ENCODE peak calls at places on chromosomes 1 and 21, in seven cellular contexts. One of them, this sample, is unnamed.

GRCh38 chr1:81391100-81391828 is 409.5 kb upstream of the ADGRL2 start:
- ATAC-seq in GM23338: no peak
- ATAC-seq in Panc1: no peak
- ATAC-seq in upper lobe of left lung: peak
- ATAC-seq in HCT116: no peak
- ATAC-seq in GM12878: no peak
- ATAC-seq in HepG2: peak
- ATAC-seq in this sample: peak

GRCh38 chr1:110165761-110166231 is 15.5 kb downstream of the SLC6A17 start:
- ATAC-seq in GM23338: no peak
- ATAC-seq in Panc1: no peak
- ATAC-seq in upper lobe of left lung: no peak
- ATAC-seq in HCT116: no peak
- ATAC-seq in GM12878: no peak
- ATAC-seq in HepG2: no peak
- ATAC-seq in this sample: no peak

GRCh38 chr1:3688356-3688755 is 36.0 kb downstream of the TP73 start:
- ATAC-seq in GM23338: peak
- ATAC-seq in Panc1: peak
- ATAC-seq in upper lobe of left lung: no peak
- ATAC-seq in HCT116: no peak
- ATAC-seq in GM12878: peak
- ATAC-seq in HepG2: no peak
- ATAC-seq in this sample: no peak

GRCh38 chr1:198741744-198742143 is 102.9 kb downstream of the PTPRC start:
- ATAC-seq in GM23338: peak
- ATAC-seq in Panc1: no peak
- ATAC-seq in upper lobe of left lung: no peak
- ATAC-seq in HCT116: no peak
- ATAC-seq in GM12878: no peak
- ATAC-seq in HepG2: no peak
- ATAC-seq in this sample: no peak

GRCh38 chr21:45228171-45228641 is 59.5 kb downstream of the POFUT2 start:
- ATAC-seq in GM23338: no peak
- ATAC-seq in Panc1: peak
- ATAC-seq in upper lobe of left lung: no peak
- ATAC-seq in HCT116: peak
- ATAC-seq in GM12878: peak
- ATAC-seq in HepG2: no peak
- ATAC-seq in this sample: peak

GRCh38 chr1:192100686-192101468 is 57.4 kb upstream of the RGS18 start:
- ATAC-seq in GM23338: no peak
- ATAC-seq in Panc1: no peak
- ATAC-seq in upper lobe of left lung: no peak
- ATAC-seq in HCT116: no peak
- ATAC-seq in GM12878: no peak
- ATAC-seq in HepG2: no peak
- ATAC-seq in this sample: no peak

GRCh38 chr1:154747380-154747779 is 122.7 kb downstream of the KCNN3 start:
- ATAC-seq in GM23338: no peak
- ATAC-seq in Panc1: no peak
- ATAC-seq in upper lobe of left lung: no peak
- ATAC-seq in HCT116: no peak
- ATAC-seq in GM12878: no peak
- ATAC-seq in HepG2: no peak
- ATAC-seq in this sample: no peak

GRCh38 chr1:172898866-172899265 is 151.9 kb downstream of the TNFSF18 start:
- ATAC-seq in GM23338: no peak
- ATAC-seq in Panc1: no peak
- ATAC-seq in upper lobe of left lung: no peak
- ATAC-seq in HCT116: no peak
- ATAC-seq in GM12878: no peak
- ATAC-seq in HepG2: no peak
- ATAC-seq in this sample: no peak

GRCh38 chr1:59052194-59052593 is 244.7 kb upstream of the FGGY start:
- ATAC-seq in GM23338: no peak
- ATAC-seq in Panc1: peak
- ATAC-seq in upper lobe of left lung: peak
- ATAC-seq in HCT116: no peak
- ATAC-seq in GM12878: no peak
- ATAC-seq in HepG2: peak
- ATAC-seq in this sample: no peak

GRCh38 chr21:43196789-43197188 is 28.0 kb downstream of the CRYAA start:
- ATAC-seq in GM23338: no peak
- ATAC-seq in Panc1: no peak
- ATAC-seq in upper lobe of left lung: no peak
- ATAC-seq in HCT116: no peak
- ATAC-seq in GM12878: no peak
- ATAC-seq in HepG2: no peak
- ATAC-seq in this sample: no peak

GRCh38 chr21:42466700-42467612 is 29.1 kb downstream of the RSPH1 start:
- ATAC-seq in GM23338: peak
- ATAC-seq in Panc1: no peak
- ATAC-seq in upper lobe of left lung: no peak
- ATAC-seq in HCT116: peak
- ATAC-seq in GM12878: peak
- ATAC-seq in HepG2: peak
- ATAC-seq in this sample: peak

GRCh38 chr1:40151457-40152079 is 9.6 kb upstream of the RLF start:
- ATAC-seq in GM23338: no peak
- ATAC-seq in Panc1: no peak
- ATAC-seq in upper lobe of left lung: no peak
- ATAC-seq in HCT116: no peak
- ATAC-seq in GM12878: no peak
- ATAC-seq in HepG2: no peak
- ATAC-seq in this sample: no peak

GRCh38 chr1:197356723-197357533 is 88.9 kb downstream of the CRB1 start:
- ATAC-seq in GM23338: peak
- ATAC-seq in Panc1: peak
- ATAC-seq in upper lobe of left lung: no peak
- ATAC-seq in HCT116: peak
- ATAC-seq in GM12878: peak
- ATAC-seq in HepG2: peak
- ATAC-seq in this sample: no peak

GRCh38 chr1:204940591-204940990 is 69.9 kb downstream of the NFASC start:
- ATAC-seq in GM23338: no peak
- ATAC-seq in Panc1: no peak
- ATAC-seq in upper lobe of left lung: no peak
- ATAC-seq in HCT116: no peak
- ATAC-seq in GM12878: no peak
- ATAC-seq in HepG2: no peak
- ATAC-seq in this sample: no peak

GRCh38 chr1:115671176-115672062 is 29.6 kb downstream of the VANGL1 start:
- ATAC-seq in GM23338: no peak
- ATAC-seq in Panc1: peak
- ATAC-seq in upper lobe of left lung: no peak
- ATAC-seq in HCT116: peak
- ATAC-seq in GM12878: no peak
- ATAC-seq in HepG2: peak
- ATAC-seq in this sample: no peak

GRCh38 chr1:110477041-110477440 is 26.1 kb downstream of the PROK1 start:
- ATAC-seq in GM23338: no peak
- ATAC-seq in Panc1: peak
- ATAC-seq in upper lobe of left lung: peak
- ATAC-seq in HCT116: peak
- ATAC-seq in GM12878: no peak
- ATAC-seq in HepG2: no peak
- ATAC-seq in this sample: no peak

GRCh38 chr21:42864286-42864685 is 15.1 kb downstream of the WDR4 start:
- ATAC-seq in GM23338: peak
- ATAC-seq in Panc1: no peak
- ATAC-seq in upper lobe of left lung: no peak
- ATAC-seq in HCT116: no peak
- ATAC-seq in GM12878: no peak
- ATAC-seq in HepG2: peak
- ATAC-seq in this sample: no peak

GRCh38 chr1:185969028-185969427 is 234.8 kb downstream of the HMCN1 start:
- ATAC-seq in GM23338: no peak
- ATAC-seq in Panc1: no peak
- ATAC-seq in upper lobe of left lung: no peak
- ATAC-seq in HCT116: no peak
- ATAC-seq in GM12878: no peak
- ATAC-seq in HepG2: no peak
- ATAC-seq in this sample: no peak

GRCh38 chr1:58754683-58755467 is 29.0 kb downstream of the JUN start:
- ATAC-seq in GM23338: no peak
- ATAC-seq in Panc1: peak
- ATAC-seq in upper lobe of left lung: no peak
- ATAC-seq in HCT116: peak
- ATAC-seq in GM12878: no peak
- ATAC-seq in HepG2: no peak
- ATAC-seq in this sample: no peak

GRCh38 chr1:17137441-17137840 is 18.2 kb upstream of the PADI2 start:
- ATAC-seq in GM23338: peak
- ATAC-seq in Panc1: no peak
- ATAC-seq in upper lobe of left lung: no peak
- ATAC-seq in HCT116: no peak
- ATAC-seq in GM12878: no peak
- ATAC-seq in HepG2: no peak
- ATAC-seq in this sample: no peak

GRCh38 chr1:33025180-33025569 is 11.5 kb downstream of the AK2 start:
- ATAC-seq in GM23338: no peak
- ATAC-seq in Panc1: peak
- ATAC-seq in upper lobe of left lung: no peak
- ATAC-seq in HCT116: no peak
- ATAC-seq in GM12878: peak
- ATAC-seq in HepG2: no peak
- ATAC-seq in this sample: no peak

GRCh38 chr1:107162745-107163144 is 21.9 kb downstream of the NTNG1 start:
- ATAC-seq in GM23338: no peak
- ATAC-seq in Panc1: no peak
- ATAC-seq in upper lobe of left lung: no peak
- ATAC-seq in HCT116: no peak
- ATAC-seq in GM12878: no peak
- ATAC-seq in HepG2: no peak
- ATAC-seq in this sample: no peak

GRCh38 chr1:6157132-6157527 is 23.0 kb downstream of the CHD5 start:
- ATAC-seq in GM23338: no peak
- ATAC-seq in Panc1: peak
- ATAC-seq in upper lobe of left lung: no peak
- ATAC-seq in HCT116: peak
- ATAC-seq in GM12878: no peak
- ATAC-seq in HepG2: peak
- ATAC-seq in this sample: no peak

GRCh38 chr1:92940541-92940940 is 20.7 kb downstream of the DIPK1A start:
- ATAC-seq in GM23338: no peak
- ATAC-seq in Panc1: no peak
- ATAC-seq in upper lobe of left lung: no peak
- ATAC-seq in HCT116: no peak
- ATAC-seq in GM12878: no peak
- ATAC-seq in HepG2: no peak
- ATAC-seq in this sample: no peak

GRCh38 chr1:161728376-161729226 is 7.3 kb downstream of the FCRLB start:
- ATAC-seq in GM23338: no peak
- ATAC-seq in Panc1: no peak
- ATAC-seq in upper lobe of left lung: no peak
- ATAC-seq in HCT116: no peak
- ATAC-seq in GM12878: no peak
- ATAC-seq in HepG2: no peak
- ATAC-seq in this sample: no peak

GRCh38 chr1:25904942-25905679 is 1.1 kb downstream of the STMN1 start:
- ATAC-seq in GM23338: peak
- ATAC-seq in Panc1: peak
- ATAC-seq in upper lobe of left lung: peak
- ATAC-seq in HCT116: peak
- ATAC-seq in GM12878: peak
- ATAC-seq in HepG2: peak
- ATAC-seq in this sample: peak
- TF ChIP-seq CTCF in GM23338: peak
- TF ChIP-seq CTCF in Panc1: no peak
- TF ChIP-seq CTCF in upper lobe of left lung: no peak
- TF ChIP-seq CTCF in HCT116: peak
- TF ChIP-seq CTCF in GM12878: peak
- TF ChIP-seq CTCF in HepG2: peak
- TF ChIP-seq CTCF in this sample: no peak

GRCh38 chr1:206572835-206573771 is 39.2 kb downstream of the EIF2D start:
- ATAC-seq in GM23338: no peak
- ATAC-seq in Panc1: no peak
- ATAC-seq in upper lobe of left lung: no peak
- ATAC-seq in HCT116: no peak
- ATAC-seq in GM12878: no peak
- ATAC-seq in HepG2: no peak
- ATAC-seq in this sample: no peak

GRCh38 chr1:206573772-206574161 is 38.5 kb downstream of the EIF2D start:
- ATAC-seq in GM23338: no peak
- ATAC-seq in Panc1: no peak
- ATAC-seq in upper lobe of left lung: no peak
- ATAC-seq in HCT116: no peak
- ATAC-seq in GM12878: no peak
- ATAC-seq in HepG2: no peak
- ATAC-seq in this sample: no peak

GRCh38 chr1:206578115-206578935 is 33.9 kb downstream of the EIF2D start:
- ATAC-seq in GM23338: no peak
- ATAC-seq in Panc1: no peak
- ATAC-seq in upper lobe of left lung: no peak
- ATAC-seq in HCT116: no peak
- ATAC-seq in GM12878: peak
- ATAC-seq in HepG2: no peak
- ATAC-seq in this sample: no peak

GRCh38 chr1:206575894-206576737 is 36.1 kb downstream of the EIF2D start:
- ATAC-seq in GM23338: no peak
- ATAC-seq in Panc1: no peak
- ATAC-seq in upper lobe of left lung: no peak
- ATAC-seq in HCT116: no peak
- ATAC-seq in GM12878: no peak
- ATAC-seq in HepG2: no peak
- ATAC-seq in this sample: no peak

GRCh38 chr1:206575165-206575893 is 36.9 kb downstream of the EIF2D start:
- ATAC-seq in GM23338: peak
- ATAC-seq in Panc1: no peak
- ATAC-seq in upper lobe of left lung: peak
- ATAC-seq in HCT116: no peak
- ATAC-seq in GM12878: peak
- ATAC-seq in HepG2: no peak
- ATAC-seq in this sample: peak
- TF ChIP-seq POLR2AphosphoS5 in GM23338: no peak
- TF ChIP-seq POLR2AphosphoS5 in Panc1: no peak
- TF ChIP-seq POLR2AphosphoS5 in upper lobe of left lung: peak
- TF ChIP-seq POLR2AphosphoS5 in HCT116: no peak
- TF ChIP-seq POLR2AphosphoS5 in GM12878: no peak
- TF ChIP-seq POLR2AphosphoS5 in HepG2: no peak
- TF ChIP-seq POLR2AphosphoS5 in this sample: peak

GRCh38 chr1:152739841-152740240 is 18.0 kb upstream of the KPRP start:
- ATAC-seq in GM23338: no peak
- ATAC-seq in Panc1: no peak
- ATAC-seq in upper lobe of left lung: no peak
- ATAC-seq in HCT116: no peak
- ATAC-seq in GM12878: no peak
- ATAC-seq in HepG2: no peak
- ATAC-seq in this sample: no peak

GRCh38 chr1:152735648-152736047 is 22.2 kb upstream of the KPRP start:
- ATAC-seq in GM23338: peak
- ATAC-seq in Panc1: no peak
- ATAC-seq in upper lobe of left lung: no peak
- ATAC-seq in HCT116: peak
- ATAC-seq in GM12878: peak
- ATAC-seq in HepG2: peak
- ATAC-seq in this sample: no peak
- TF ChIP-seq CTCF in GM23338: peak
- TF ChIP-seq CTCF in Panc1: peak
- TF ChIP-seq CTCF in upper lobe of left lung: no peak
- TF ChIP-seq CTCF in HCT116: peak
- TF ChIP-seq CTCF in GM12878: peak
- TF ChIP-seq CTCF in HepG2: peak
- TF ChIP-seq CTCF in this sample: no peak

GRCh38 chr1:15308621-15309027 is 61.6 kb downstream of the FHAD1 start:
- ATAC-seq in GM23338: no peak
- ATAC-seq in Panc1: no peak
- ATAC-seq in upper lobe of left lung: no peak
- ATAC-seq in HCT116: no peak
- ATAC-seq in GM12878: no peak
- ATAC-seq in HepG2: peak
- ATAC-seq in this sample: no peak
- TF ChIP-seq POLR2AphosphoS5 in GM23338: no peak
- TF ChIP-seq POLR2AphosphoS5 in Panc1: no peak
- TF ChIP-seq POLR2AphosphoS5 in upper lobe of left lung: no peak
- TF ChIP-seq POLR2AphosphoS5 in HCT116: no peak
- TF ChIP-seq POLR2AphosphoS5 in GM12878: no peak
- TF ChIP-seq POLR2AphosphoS5 in HepG2: no peak
- TF ChIP-seq POLR2AphosphoS5 in this sample: no peak